ENCODE peak calls at places on chromosomes 1 and 21, in six cellular contexts. One of them, this sample, is unnamed.

GRCh38 chr1:99281109-99281508 is 16.8 kb downstream of the PLPPR4 start:
- DNase-seq in naive thymus-derived CD4-positive, alpha-beta T cell: no peak
- DNase-seq in Peyer's patch: no peak
- DNase-seq in GM23338: no peak
- DNase-seq in astrocyte: no peak
- DNase-seq in upper lobe of right lung: no peak
- DNase-seq in this sample: no peak

GRCh38 chr1:242784074-242784473 is 259.6 kb upstream of the PLD5 start:
- DNase-seq in naive thymus-derived CD4-positive, alpha-beta T cell: no peak
- DNase-seq in Peyer's patch: peak; percentile 58
- DNase-seq in GM23338: no peak
- DNase-seq in astrocyte: no peak
- DNase-seq in upper lobe of right lung: no peak
- DNase-seq in this sample: no peak

GRCh38 chr1:27606708-27607238 is 2.8 kb upstream of the AHDC1 start:
- DNase-seq in naive thymus-derived CD4-positive, alpha-beta T cell: no peak
- DNase-seq in Peyer's patch: no peak
- DNase-seq in GM23338: no peak
- DNase-seq in astrocyte: no peak
- DNase-seq in upper lobe of right lung: no peak
- DNase-seq in this sample: no peak

GRCh38 chr1:93433407-93433961 is 14.4 kb upstream of the FNBP1L start:
- DNase-seq in naive thymus-derived CD4-positive, alpha-beta T cell: no peak
- DNase-seq in Peyer's patch: no peak
- DNase-seq in GM23338: peak; percentile 51
- DNase-seq in astrocyte: no peak
- DNase-seq in upper lobe of right lung: peak; percentile 78
- DNase-seq in this sample: peak; percentile 30

GRCh38 chr1:43253173-43253572 is 16.6 kb upstream of the TMEM125 start:
- DNase-seq in naive thymus-derived CD4-positive, alpha-beta T cell: no peak
- DNase-seq in Peyer's patch: no peak
- DNase-seq in GM23338: no peak
- DNase-seq in astrocyte: no peak
- DNase-seq in upper lobe of right lung: peak; percentile 46
- DNase-seq in this sample: no peak

GRCh38 chr1:27563407-27564263 is 40.3 kb downstream of the AHDC1 start:
- DNase-seq in naive thymus-derived CD4-positive, alpha-beta T cell: no peak
- DNase-seq in Peyer's patch: no peak
- DNase-seq in GM23338: no peak
- DNase-seq in astrocyte: peak; percentile 39
- DNase-seq in upper lobe of right lung: peak; percentile 80
- DNase-seq in this sample: peak; percentile 76

GRCh38 chr1:211468595-211468994 is 23.4 kb downstream of the RD3 start:
- DNase-seq in naive thymus-derived CD4-positive, alpha-beta T cell: no peak
- DNase-seq in Peyer's patch: no peak
- DNase-seq in GM23338: no peak
- DNase-seq in astrocyte: no peak
- DNase-seq in upper lobe of right lung: no peak
- DNase-seq in this sample: no peak

GRCh38 chr1:165849336-165850133 is 22.1 kb downstream of the UCK2 start:
- DNase-seq in naive thymus-derived CD4-positive, alpha-beta T cell: no peak
- DNase-seq in Peyer's patch: no peak
- DNase-seq in GM23338: no peak
- DNase-seq in astrocyte: no peak
- DNase-seq in upper lobe of right lung: no peak
- DNase-seq in this sample: no peak

GRCh38 chr1:161408404-161409085 is 40.9 kb upstream of the CFAP126 start:
- DNase-seq in naive thymus-derived CD4-positive, alpha-beta T cell: no peak
- DNase-seq in Peyer's patch: no peak
- DNase-seq in GM23338: no peak
- DNase-seq in astrocyte: no peak
- DNase-seq in upper lobe of right lung: no peak
- DNase-seq in this sample: no peak

GRCh38 chr1:65812065-65812464 is 19.4 kb downstream of the PDE4B start:
- DNase-seq in naive thymus-derived CD4-positive, alpha-beta T cell: no peak
- DNase-seq in Peyer's patch: no peak
- DNase-seq in GM23338: peak; percentile 30
- DNase-seq in astrocyte: peak; percentile 89
- DNase-seq in upper lobe of right lung: no peak
- DNase-seq in this sample: peak; percentile 39

GRCh38 chr1:209616366-209617046 is 33.0 kb downstream of the CAMK1G start:
- DNase-seq in naive thymus-derived CD4-positive, alpha-beta T cell: no peak
- DNase-seq in Peyer's patch: no peak
- DNase-seq in GM23338: no peak
- DNase-seq in astrocyte: no peak
- DNase-seq in upper lobe of right lung: peak; percentile 1
- DNase-seq in this sample: no peak

GRCh38 chr1:20411196-20411980 is 74.6 kb downstream of the CAMK2N1 start:
- DNase-seq in naive thymus-derived CD4-positive, alpha-beta T cell: no peak
- DNase-seq in Peyer's patch: no peak
- DNase-seq in GM23338: no peak
- DNase-seq in astrocyte: peak; percentile 90
- DNase-seq in upper lobe of right lung: no peak
- DNase-seq in this sample: no peak

GRCh38 chr1:84677415-84678099 is 12.7 kb downstream of the SSX2IP start:
- DNase-seq in naive thymus-derived CD4-positive, alpha-beta T cell: no peak
- DNase-seq in Peyer's patch: no peak
- DNase-seq in GM23338: no peak
- DNase-seq in astrocyte: no peak
- DNase-seq in upper lobe of right lung: no peak
- DNase-seq in this sample: no peak

GRCh38 chr1:204292733-204293132 is 67.0 kb downstream of the PLEKHA6 start:
- DNase-seq in naive thymus-derived CD4-positive, alpha-beta T cell: no peak
- DNase-seq in Peyer's patch: no peak
- DNase-seq in GM23338: no peak
- DNase-seq in astrocyte: no peak
- DNase-seq in upper lobe of right lung: no peak
- DNase-seq in this sample: no peak

GRCh38 chr1:23585321-23586022 is 26.2 kb upstream of the ID3 start:
- DNase-seq in naive thymus-derived CD4-positive, alpha-beta T cell: no peak
- DNase-seq in Peyer's patch: no peak
- DNase-seq in GM23338: no peak
- DNase-seq in astrocyte: peak; percentile 98
- DNase-seq in upper lobe of right lung: no peak
- DNase-seq in this sample: no peak

GRCh38 chr1:61263905-61264824 is 181.8 kb downstream of the NFIA start:
- DNase-seq in naive thymus-derived CD4-positive, alpha-beta T cell: no peak
- DNase-seq in Peyer's patch: no peak
- DNase-seq in GM23338: no peak
- DNase-seq in astrocyte: no peak
- DNase-seq in upper lobe of right lung: no peak
- DNase-seq in this sample: no peak

GRCh38 chr21:38267136-38267535 is 10.3 kb downstream of the KCNJ15 start:
- DNase-seq in naive thymus-derived CD4-positive, alpha-beta T cell: no peak
- DNase-seq in Peyer's patch: no peak
- DNase-seq in GM23338: no peak
- DNase-seq in astrocyte: no peak
- DNase-seq in upper lobe of right lung: no peak
- DNase-seq in this sample: no peak

GRCh38 chr1:233689017-233689747 is 75.3 kb downstream of the KCNK1 start:
- DNase-seq in naive thymus-derived CD4-positive, alpha-beta T cell: no peak
- DNase-seq in Peyer's patch: no peak
- DNase-seq in GM23338: no peak
- DNase-seq in astrocyte: no peak
- DNase-seq in upper lobe of right lung: no peak
- DNase-seq in this sample: no peak

GRCh38 chr1:171433451-171433850 is 51.9 kb upstream of the PRRC2C start:
- DNase-seq in naive thymus-derived CD4-positive, alpha-beta T cell: no peak
- DNase-seq in Peyer's patch: no peak
- DNase-seq in GM23338: no peak
- DNase-seq in astrocyte: peak; percentile 94
- DNase-seq in upper lobe of right lung: no peak
- DNase-seq in this sample: no peak

GRCh38 chr1:55402676-55403464 is 187.7 kb upstream of the USP24 start:
- DNase-seq in naive thymus-derived CD4-positive, alpha-beta T cell: no peak
- DNase-seq in Peyer's patch: no peak
- DNase-seq in GM23338: no peak
- DNase-seq in astrocyte: peak; percentile 68
- DNase-seq in upper lobe of right lung: no peak
- DNase-seq in this sample: no peak

GRCh38 chr1:53546409-53547155 is 87.4 kb downstream of the DMRTB1 start:
- DNase-seq in naive thymus-derived CD4-positive, alpha-beta T cell: no peak
- DNase-seq in Peyer's patch: no peak
- DNase-seq in GM23338: no peak
- DNase-seq in astrocyte: no peak
- DNase-seq in upper lobe of right lung: peak; percentile 28
- DNase-seq in this sample: peak; percentile 1

GRCh38 chr1:207006914-207007313 is 25.6 kb downstream of the C1orf116 start:
- DNase-seq in naive thymus-derived CD4-positive, alpha-beta T cell: no peak
- DNase-seq in Peyer's patch: no peak
- DNase-seq in GM23338: no peak
- DNase-seq in astrocyte: no peak
- DNase-seq in upper lobe of right lung: no peak
- DNase-seq in this sample: no peak
- H3K36me3 ChIP-seq in naive thymus-derived CD4-positive, alpha-beta T cell: no peaks in the 10 kb centered on the region
- H3K36me3 ChIP-seq in Peyer's patch: no peaks in the 10 kb centered on the region
- H3K36me3 ChIP-seq in GM23338: no peaks in the 10 kb centered on the region
- H3K36me3 ChIP-seq in astrocyte: no peaks in the 10 kb centered on the region
- H3K36me3 ChIP-seq in upper lobe of right lung: no peaks in the 10 kb centered on the region
- H3K36me3 ChIP-seq in this sample: no peaks in the 10 kb centered on the region

GRCh38 chr1:159218846-159219636 is 14.4 kb downstream of the ACKR1 start:
- DNase-seq in naive thymus-derived CD4-positive, alpha-beta T cell: no peak
- DNase-seq in Peyer's patch: no peak
- DNase-seq in GM23338: peak; percentile 35
- DNase-seq in astrocyte: no peak
- DNase-seq in upper lobe of right lung: no peak
- DNase-seq in this sample: no peak
- H3K36me3 ChIP-seq in naive thymus-derived CD4-positive, alpha-beta T cell: no peaks in the 10 kb centered on the region
- H3K36me3 ChIP-seq in Peyer's patch: no peaks in the 10 kb centered on the region
- H3K36me3 ChIP-seq in GM23338: no peaks in the 10 kb centered on the region
- H3K36me3 ChIP-seq in astrocyte: no peaks in the 10 kb centered on the region
- H3K36me3 ChIP-seq in upper lobe of right lung: no peaks in the 10 kb centered on the region
- H3K36me3 ChIP-seq in this sample: no peaks in the 10 kb centered on the region

GRCh38 chr1:74755475-74755874 is 22.5 kb downstream of the TYW3 start:
- DNase-seq in naive thymus-derived CD4-positive, alpha-beta T cell: no peak
- DNase-seq in Peyer's patch: no peak
- DNase-seq in GM23338: no peak
- DNase-seq in astrocyte: no peak
- DNase-seq in upper lobe of right lung: no peak
- DNase-seq in this sample: no peak
- H3K36me3 ChIP-seq in naive thymus-derived CD4-positive, alpha-beta T cell: peaks cover 6% of the 10 kb centered on the region
- H3K36me3 ChIP-seq in Peyer's patch: no peaks in the 10 kb centered on the region
- H3K36me3 ChIP-seq in GM23338: peaks cover 35% of the 10 kb centered on the region
- H3K36me3 ChIP-seq in astrocyte: peaks cover 35% of the 10 kb centered on the region
- H3K36me3 ChIP-seq in upper lobe of right lung: peaks cover 76% of the 10 kb centered on the region
- H3K36me3 ChIP-seq in this sample: peaks cover 62% of the 10 kb centered on the region

GRCh38 chr1:116105996-116106395 is 5.2 kb upstream of the MAB21L3 start:
- DNase-seq in naive thymus-derived CD4-positive, alpha-beta T cell: no peak
- DNase-seq in Peyer's patch: no peak
- DNase-seq in GM23338: no peak
- DNase-seq in astrocyte: no peak
- DNase-seq in upper lobe of right lung: no peak
- DNase-seq in this sample: no peak

GRCh38 chr1:116113615-116114014 is 2.4 kb downstream of the MAB21L3 start:
- DNase-seq in naive thymus-derived CD4-positive, alpha-beta T cell: no peak
- DNase-seq in Peyer's patch: no peak
- DNase-seq in GM23338: no peak
- DNase-seq in astrocyte: no peak
- DNase-seq in upper lobe of right lung: no peak
- DNase-seq in this sample: no peak

GRCh38 chr1:116112388-116113140 is 1.4 kb downstream of the MAB21L3 start:
- DNase-seq in naive thymus-derived CD4-positive, alpha-beta T cell: no peak
- DNase-seq in Peyer's patch: no peak
- DNase-seq in GM23338: no peak
- DNase-seq in astrocyte: no peak
- DNase-seq in upper lobe of right lung: no peak
- DNase-seq in this sample: no peak

GRCh38 chr1:116111196-116112021 is at the start of gene MAB21L3:
- DNase-seq in naive thymus-derived CD4-positive, alpha-beta T cell: no peak
- DNase-seq in Peyer's patch: no peak
- DNase-seq in GM23338: no peak
- DNase-seq in astrocyte: no peak
- DNase-seq in upper lobe of right lung: no peak
- DNase-seq in this sample: peak; percentile 67

GRCh38 chr1:116110507-116111195 is 548 bp upstream of the MAB21L3 start:
- DNase-seq in naive thymus-derived CD4-positive, alpha-beta T cell: no peak
- DNase-seq in Peyer's patch: no peak
- DNase-seq in GM23338: no peak
- DNase-seq in astrocyte: no peak
- DNase-seq in upper lobe of right lung: no peak
- DNase-seq in this sample: peak; percentile 41
- H3K36me3 ChIP-seq in naive thymus-derived CD4-positive, alpha-beta T cell: no peaks in the 10 kb centered on the region
- H3K36me3 ChIP-seq in Peyer's patch: no peaks in the 10 kb centered on the region
- H3K36me3 ChIP-seq in GM23338: no peaks in the 10 kb centered on the region
- H3K36me3 ChIP-seq in astrocyte: no peaks in the 10 kb centered on the region
- H3K36me3 ChIP-seq in upper lobe of right lung: no peaks in the 10 kb centered on the region
- H3K36me3 ChIP-seq in this sample: no peaks in the 10 kb centered on the region

GRCh38 chr1:202909494-202909893 is 17.5 kb downstream of the KLHL12 start:
- DNase-seq in naive thymus-derived CD4-positive, alpha-beta T cell: no peak
- DNase-seq in Peyer's patch: no peak
- DNase-seq in GM23338: no peak
- DNase-seq in astrocyte: no peak
- DNase-seq in upper lobe of right lung: no peak
- DNase-seq in this sample: no peak
- H3K36me3 ChIP-seq in naive thymus-derived CD4-positive, alpha-beta T cell: peaks cover 8% of the 10 kb centered on the region
- H3K36me3 ChIP-seq in Peyer's patch: no peaks in the 10 kb centered on the region
- H3K36me3 ChIP-seq in GM23338: peaks cover 18% of the 10 kb centered on the region
- H3K36me3 ChIP-seq in astrocyte: peaks cover 39% of the 10 kb centered on the region
- H3K36me3 ChIP-seq in upper lobe of right lung: peaks cover 90% of the 10 kb centered on the region
- H3K36me3 ChIP-seq in this sample: peaks cover 57% of the 10 kb centered on the region

DNA sequence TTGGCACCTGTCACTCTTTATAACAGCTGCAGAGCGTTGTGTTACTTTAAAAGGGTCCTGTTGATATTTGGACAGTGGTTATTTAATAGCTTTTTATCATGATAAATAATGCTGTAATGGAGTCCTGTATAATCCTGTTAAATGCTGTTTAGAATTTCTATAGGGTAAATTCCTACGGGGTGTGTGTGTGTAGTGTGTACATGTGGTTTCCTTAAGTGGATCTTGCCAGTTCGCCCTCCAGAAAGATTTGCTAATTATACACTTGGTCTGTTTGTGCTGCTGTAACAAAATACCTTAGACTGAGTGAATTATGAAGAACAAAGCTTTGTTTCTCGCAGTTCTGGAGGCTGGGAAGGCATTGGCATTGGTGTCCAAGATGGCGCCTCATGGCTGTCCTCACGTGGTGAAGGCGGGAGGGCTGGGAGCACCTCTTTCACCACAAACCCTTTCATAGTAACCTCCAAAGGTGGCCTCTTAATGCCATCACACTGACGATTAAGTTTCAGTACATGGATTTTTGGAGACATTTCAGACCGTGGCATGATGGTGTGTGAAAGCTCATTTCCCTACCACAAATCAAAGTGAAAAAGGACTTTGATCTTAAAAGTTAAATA is 11.2 kb downstream of the PRMT2 start:
- DNase-seq in naive thymus-derived CD4-positive, alpha-beta T cell: no peak
- DNase-seq in Peyer's patch: no peak
- DNase-seq in GM23338: no peak
- DNase-seq in astrocyte: no peak
- DNase-seq in upper lobe of right lung: no peak
- DNase-seq in this sample: no peak
- H3K36me3 ChIP-seq in naive thymus-derived CD4-positive, alpha-beta T cell: peaks cover 26% of the 10 kb centered on the region
- H3K36me3 ChIP-seq in Peyer's patch: peaks cover 3% of the 10 kb centered on the region
- H3K36me3 ChIP-seq in GM23338: peaks cover 23% of the 10 kb centered on the region
- H3K36me3 ChIP-seq in astrocyte: peaks cover 64% of the 10 kb centered on the region
- H3K36me3 ChIP-seq in upper lobe of right lung: peaks cover 100% of the 10 kb centered on the region
- H3K36me3 ChIP-seq in this sample: peaks cover 45% of the 10 kb centered on the region

DNA sequence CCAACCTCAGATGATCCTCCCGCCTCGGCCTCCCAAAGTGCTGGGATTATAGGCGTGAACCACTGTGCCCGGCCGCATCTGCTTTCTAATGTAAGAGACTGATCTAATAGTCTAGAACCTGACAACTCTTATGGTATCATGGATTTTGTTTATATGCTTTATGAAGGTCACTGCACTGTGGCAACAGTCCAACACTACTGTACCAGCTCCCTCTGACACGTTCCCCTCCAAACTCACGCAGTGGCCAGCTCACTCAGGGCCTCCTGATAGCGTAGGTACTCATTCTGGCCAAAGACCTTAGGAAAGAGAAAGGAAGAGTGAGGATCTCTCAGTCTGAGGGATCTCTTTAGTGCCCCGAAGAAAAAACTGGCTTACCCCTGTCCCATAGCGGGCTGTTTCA is 6.0 kb upstream of the CFAP141 start:
- DNase-seq in naive thymus-derived CD4-positive, alpha-beta T cell: no peak
- DNase-seq in Peyer's patch: no peak
- DNase-seq in GM23338: no peak
- DNase-seq in astrocyte: no peak
- DNase-seq in upper lobe of right lung: no peak
- DNase-seq in this sample: no peak
- H3K36me3 ChIP-seq in naive thymus-derived CD4-positive, alpha-beta T cell: peaks cover 23% of the 10 kb centered on the region
- H3K36me3 ChIP-seq in Peyer's patch: no peaks in the 10 kb centered on the region
- H3K36me3 ChIP-seq in GM23338: peaks cover 43% of the 10 kb centered on the region
- H3K36me3 ChIP-seq in astrocyte: peaks cover 21% of the 10 kb centered on the region
- H3K36me3 ChIP-seq in upper lobe of right lung: peaks cover 91% of the 10 kb centered on the region
- H3K36me3 ChIP-seq in this sample: peaks cover 69% of the 10 kb centered on the region

This sample was measured in transverse colon.